ENCODE peak calls at places on chromosomes 12 and 14, in four cellular contexts. P is stimulated activated CD4-positive, alpha-beta T cell treated with anti-CD3 and anti-CD28 coated beads, Interleukin-1b, Interleukin-23, amount 100 ng/mL, for 48 hours; W is T-helper 1 cell; N is left cardiac atrium. S is an unnamed sample.

GRCh38 chr14:104714681-104715080 is 9.3 kb upstream of the ADSS1 start:
- DNase-seq in N (no peak), W (no peak), P (no peak), S (no peak)

GRCh38 chr12:111842556-111843396 is 748 bp downstream of the MAPKAPK5 start:
- DNase-seq in N (no peak), P (peak), W (peak), S (peak)

GRCh38 chr14:51544901-51545300 is 106.8 kb upstream of the FRMD6 start:
- DNase-seq in P (no peak), W (no peak), N (no peak), S (no peak)

GRCh38 chr14:92619671-92620437 is 106.3 kb downstream of the RIN3 start:
- DNase-seq in P (no peak), W (no peak), N (no peak), S (no peak)

GRCh38 chr14:64704743-64705405 is 650 bp downstream of the PLEKHG3 start:
- DNase-seq in N (no peak), P (no peak), W (no peak), S (peak)

GRCh38 chr12:74903522-74903921 is 306.1 kb downstream of the KCNC2 start:
- DNase-seq in W (no peak), P (no peak), N (no peak), S (peak)

GRCh38 chr14:55303646-55304277 is 32.5 kb downstream of the FBXO34 start:
- DNase-seq in N (no peak), W (no peak), P (no peak), S (no peak)

GRCh38 chr14:68374682-68375081 is 418.2 kb downstream of the ZFP36L1 start:
- DNase-seq in W (no peak), N (no peak), P (no peak), S (peak)

GRCh38 chr12:6277982-6278438 is 32.5 kb upstream of the PLEKHG6 start:
- DNase-seq in N (no peak), P (peak), W (no peak), S (peak)

GRCh38 chr12:24447678-24448077 is 498.2 kb upstream of the SOX5 start:
- DNase-seq in N (no peak), P (no peak), W (no peak), S (no peak)

GRCh38 chr12:19129486-19130223 is at the start of gene PLEKHA5:
- DNase-seq in W (peak), N (peak), P (peak), S (peak)

GRCh38 chr14:51479584-51480305 is 172.0 kb upstream of the FRMD6 start:
- DNase-seq in W (no peak), P (no peak), N (peak), S (no peak)

GRCh38 chr12:14701808-14702568 is 5.6 kb upstream of the GUCY2C start:
- DNase-seq in P (no peak), N (no peak), W (no peak), S (no peak)

GRCh38 chr12:13024151-13024946 is 19.8 kb upstream of the FAM234B start:
- DNase-seq in N (no peak), P (no peak), W (no peak), S (no peak)

GRCh38 chr12:115818973-115819372 is 458.5 kb downstream of the MED13L start:
- DNase-seq in W (no peak), P (no peak), N (no peak), S (no peak)

GRCh38 chr12:26251600-26251999 is 56.2 kb downstream of the SSPN start:
- DNase-seq in W (no peak), N (peak), P (no peak), S (no peak)

GRCh38 chr12:15522574-15523187 is 200.4 kb downstream of the PTPRO start:
- DNase-seq in W (peak), N (no peak), P (no peak), S (peak)

GRCh38 chr12:109820921-109821381 is 12.2 kb downstream of the TRPV4 start:
- DNase-seq in W (no peak), N (no peak), P (no peak), S (no peak)

GRCh38 chr14:100525615-100526014 is 61.6 kb downstream of the BEGAIN start:
- DNase-seq in P (no peak), W (no peak), N (no peak), S (no peak)

GRCh38 chr12:2977776-2978175 is 18.6 kb downstream of the TEAD4 start:
- DNase-seq in N (no peak), W (no peak), P (no peak), S (no peak)

GRCh38 chr12:3725267-3726115 is 27.4 kb downstream of the CRACR2A start:
- DNase-seq in P (no peak), N (no peak), W (no peak), S (peak)

GRCh38 chr12:12731785-12732184 is 14.6 kb downstream of the CDKN1B start:
- DNase-seq in W (no peak), P (no peak), N (no peak), S (no peak)

GRCh38 chr12:50017047-50017446 is 8.2 kb downstream of the RACGAP1 start:
- DNase-seq in W (no peak), P (no peak), N (peak), S (no peak)

GRCh38 chr12:96858162-96858561 is 48.9 kb upstream of the NEDD1 start:
- DNase-seq in N (no peak), W (no peak), P (no peak), S (no peak)

GRCh38 chr14:81269100-81269978 is 48.6 kb upstream of the GTF2A1 start:
- DNase-seq in P (no peak), W (peak), N (no peak), S (peak)

GRCh38 chr12:106791531-106791930 is 17.0 kb downstream of the RIC8B start:
- DNase-seq in W (no peak), N (no peak), P (no peak), S (no peak)

GRCh38 chr12:18723752-18724151 is 14.1 kb downstream of the PLCZ1 start:
- DNase-seq in P (no peak), W (no peak), N (no peak), S (peak)

GRCh38 chr12:67710582-67710981 is 62.0 kb downstream of the DYRK2 start:
- DNase-seq in N (no peak), W (no peak), P (no peak), S (no peak)

GRCh38 chr12:105425263-105426174 is 95.0 kb downstream of the C12orf75 start:
- DNase-seq in P (no peak), N (no peak), W (no peak), S (no peak)

GRCh38 chr12:53725824-53726223 is 1.4 kb downstream of the CALCOCO1 start:
- DNase-seq in N (no peak), W (no peak), P (no peak), S (no peak)

GRCh38 chr14:73369433-73369832 is 88.9 kb downstream of the NUMB start:
- DNase-seq in P (no peak), N (no peak), W (no peak), S (no peak)

S was measured in mesendoderm.